ENCODE peak calls at places on chromosomes 4 and X, in four cellular contexts. L is transverse colon, C is sigmoid colon, G is endothelial cell of umbilical vein. K is an unnamed sample.
A peak's percentile ranks its signal among the peaks of the same experiment; 100 is the strongest.

GRCh38 chr4:137768196-137768595 is 235.9 kb upstream of the PCDH18 start:
- DNase-seq in L (no peak), C (no peak), G (peak; percentile 8), K (no peak)

GRCh38 chr4:25297528-25298242 is 14.9 kb upstream of the ZCCHC4 start:
- DNase-seq in L (no peak), C (no peak), G (no peak), K (no peak)

GRCh38 chr4:113355550-113356371 is 306.3 kb downstream of the ANK2 start:
- DNase-seq in L (peak; percentile 8), C (no peak), G (peak; percentile 11), K (no peak)

GRCh38 chrX:63764946-63765345 is 20.1 kb downstream of the ARHGEF9 start:
- DNase-seq in L (no peak), C (no peak), G (peak; percentile 39), K (no peak)

GRCh38 chr4:168856312-168856711 is 153.7 kb downstream of the CBR4 start:
- DNase-seq in L (no peak), C (no peak), G (no peak), K (no peak)

GRCh38 chr4:80913381-80913780 is 117.1 kb upstream of the BMP3 start:
- DNase-seq in L (no peak), C (no peak), G (no peak), K (no peak)

GRCh38 chr4:2803624-2804448 is 11.0 kb downstream of the SH3BP2 start:
- DNase-seq in L (peak; percentile 67), C (peak; percentile 73), G (no peak), K (no peak)

GRCh38 chr4:140269369-140269768 is 104.1 kb upstream of the SCOC start:
- DNase-seq in L (no peak), C (no peak), G (no peak), K (no peak)

GRCh38 chr4:6907658-6908191 is 1.9 kb upstream of the TBC1D14 start:
- DNase-seq in L (peak; percentile 72), C (peak; percentile 59), G (peak; percentile 29), K (peak; percentile 60)

GRCh38 chrX:16307950-16308349 is 140.7 kb downstream of the MAGEB17 start:
- DNase-seq in L (no peak), C (no peak), G (no peak), K (no peak)

GRCh38 chrX:18935893-18936292 is 48.0 kb downstream of the PHKA2 start:
- DNase-seq in L (no peak), C (no peak), G (no peak), K (no peak)

GRCh38 chrX:148501121-148502066 is 977 bp downstream of the AFF2 start:
- DNase-seq in L (no peak), C (no peak), G (no peak), K (peak; percentile 32)

GRCh38 chrX:115564243-115564642 is 3.3 kb downstream of the PLS3 start:
- DNase-seq in L (no peak), C (no peak), G (peak; percentile 37), K (no peak)

GRCh38 chr4:150173420-150173819 is 95.2 kb downstream of the DCLK2 start:
- DNase-seq in L (no peak), C (no peak), G (peak; percentile 76), K (no peak)

GRCh38 chr4:123651127-123651526 is 254.5 kb downstream of the SPRY1 start:
- DNase-seq in L (no peak), C (no peak), G (no peak), K (no peak)

GRCh38 chr4:153131478-153132069 is 72.7 kb upstream of the TRIM2 start:
- DNase-seq in L (no peak), C (no peak), G (no peak), K (no peak)

GRCh38 chr4:124067031-124067430 is 645.5 kb downstream of the ANKRD50 start:
- DNase-seq in L (no peak), C (no peak), G (no peak), K (no peak)

GRCh38 chr4:44145868-44146267 is 302.7 kb downstream of the KCTD8 start:
- DNase-seq in L (no peak), C (no peak), G (peak; percentile 77), K (no peak)

GRCh38 chrX:10549280-10549679 is 71.1 kb downstream of the MID1 start:
- DNase-seq in L (peak; percentile 49), C (no peak), G (peak; percentile 43), K (no peak)

GRCh38 chrX:9327086-9327746 is 137.6 kb upstream of the TBL1X start:
- DNase-seq in L (no peak), C (no peak), G (no peak), K (no peak)

GRCh38 chr4:16226816-16227461 is 668 bp upstream of the TAPT1 start:
- DNase-seq in L (peak; percentile 69), C (peak; percentile 80), G (peak; percentile 49), K (peak; percentile 73)

GRCh38 chrX:102840871-102841705 is 96.0 kb upstream of the RAB40AL start:
- DNase-seq in L (no peak), C (no peak), G (peak; percentile 66), K (no peak)

GRCh38 chr4:7957113-7957656 is 17.5 kb upstream of the AFAP1 start:
- DNase-seq in L (no peak), C (no peak), G (peak; percentile 83), K (no peak)
- H3K4me1 ChIP-seq in L (peaks cover 14% of the 10 kb centered on the region), C (peaks cover 42% of the 10 kb centered on the region), G (peaks cover 38% of the 10 kb centered on the region), K (no peaks in the 10 kb centered on the region)

GRCh38 chrX:41350976-41351569 is 17.1 kb downstream of the DDX3X start:
- DNase-seq in L (no peak), C (no peak), G (peak; percentile 14), K (no peak)
- TF ChIP-seq POLR2A in L (no peak), C (no peak), G (peak; percentile 61), K (no peak)

GRCh38 chrX:17411189-17411588 is 36.2 kb downstream of the NHS start:
- DNase-seq in L (no peak), C (no peak), G (no peak), K (no peak)
- H3K4me1 ChIP-seq in L (no peaks in the 10 kb centered on the region), C (peaks cover 6% of the 10 kb centered on the region), G (no peaks in the 10 kb centered on the region), K (peaks cover 9% of the 10 kb centered on the region)

GRCh38 chr4:5355846-5356245 is 304.6 kb downstream of the STK32B start:
- DNase-seq in L (no peak), C (no peak), G (no peak), K (no peak)

GRCh38 chr4:5361968-5362367 is 310.7 kb downstream of the STK32B start:
- DNase-seq in L (no peak), C (no peak), G (peak; percentile 10), K (no peak)

DNA sequence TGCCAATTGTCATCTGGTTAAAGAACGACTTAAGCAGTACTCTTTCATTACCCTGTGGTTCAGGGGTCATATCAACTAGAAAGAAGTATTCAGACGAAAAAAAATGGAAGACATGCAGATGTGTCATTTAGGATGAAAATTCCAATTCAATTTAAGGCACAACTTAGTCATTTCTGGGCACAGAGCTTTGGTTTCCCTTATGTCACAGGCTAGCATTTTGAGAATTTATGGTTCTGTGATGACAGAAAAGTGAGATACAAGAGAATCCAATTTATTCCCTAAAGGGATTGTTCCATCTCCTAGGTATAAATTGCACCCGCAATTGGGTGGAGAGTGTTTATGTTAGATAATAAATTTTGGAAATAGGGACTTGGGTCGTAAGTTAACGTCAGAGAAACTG is 306.6 kb downstream of the STK32B start:
- DNase-seq in L (no peak), C (no peak), G (no peak), K (no peak)
- TF ChIP-seq POLR2A in L (no peak), C (no peak), G (no peak), K (no peak)

GRCh38 chrX:24202465-24203031 is 53.0 kb downstream of the ZFX start:
- DNase-seq in L (no peak), C (no peak), G (no peak), K (no peak)

GRCh38 chrX:24201216-24201615 is 51.7 kb downstream of the ZFX start:
- DNase-seq in L (no peak), C (no peak), G (no peak), K (no peak)

GRCh38 chrX:24203072-24203808 is 53.7 kb downstream of the ZFX start:
- DNase-seq in L (no peak), C (no peak), G (no peak), K (no peak)

GRCh38 chrX:24198101-24198500 is 48.6 kb downstream of the ZFX start:
- DNase-seq in L (no peak), C (no peak), G (no peak), K (no peak)

GRCh38 chrX:24200133-24200532 is 50.6 kb downstream of the ZFX start:
- DNase-seq in L (no peak), C (no peak), G (no peak), K (no peak)
- H3K4me1 ChIP-seq in L (no peaks in the 10 kb centered on the region), C (peaks cover 23% of the 10 kb centered on the region), G (no peaks in the 10 kb centered on the region), K (no peaks in the 10 kb centered on the region)

GRCh38 chr4:102343964-102344519 is 1.2 kb downstream of the SLC39A8 start:
- DNase-seq in L (no peak), C (peak; percentile 77), G (no peak), K (no peak)

GRCh38 chr4:102344520-102344954 is 745 bp downstream of the SLC39A8 start:
- DNase-seq in L (peak; percentile 71), C (peak; percentile 75), G (peak; percentile 63), K (peak; percentile 72)

GRCh38 chr4:102345795-102346100 is 466 bp upstream of the SLC39A8 start:
- DNase-seq in L (no peak), C (no peak), G (no peak), K (no peak)

GRCh38 chr4:102342404-102343074 is 2.7 kb downstream of the SLC39A8 start:
- DNase-seq in L (no peak), C (no peak), G (no peak), K (no peak)

GRCh38 chr4:102344955-102345794 is at the start of gene SLC39A8:
- DNase-seq in L (peak; percentile 93), C (peak; percentile 92), G (peak; percentile 79), K (peak; percentile 89)
- TF ChIP-seq POLR2A in L (peak; percentile 85), C (no peak), G (peak; percentile 42), K (no peak)

GRCh38 chr4:10022346-10023049 is 1.2 kb upstream of the SLC2A9 start:
- DNase-seq in L (no peak), C (no peak), G (no peak), K (no peak)

GRCh38 chr4:10020871-10021676 is at the start of gene SLC2A9:
- DNase-seq in L (peak; percentile 33), C (peak; percentile 74), G (peak; percentile 35), K (no peak)

GRCh38 chr4:10023806-10024205 is 2.5 kb upstream of the SLC2A9 start:
- DNase-seq in L (no peak), C (peak; percentile 58), G (no peak), K (no peak)

GRCh38 chr4:10024303-10024702 is 3.0 kb upstream of the SLC2A9 start:
- DNase-seq in L (no peak), C (peak; percentile 70), G (no peak), K (no peak)

GRCh38 chr4:10023050-10023419 is 1.7 kb upstream of the SLC2A9 start:
- DNase-seq in L (no peak), C (no peak), G (no peak), K (no peak)
- H3K4me1 ChIP-seq in L (peaks cover 5% of the 10 kb centered on the region), C (peaks cover 19% of the 10 kb centered on the region), G (peaks cover 6% of the 10 kb centered on the region), K (peaks cover 14% of the 10 kb centered on the region)